ENCODE peak calls at places on chromosomes 11 and 22, in six cellular contexts. X is upper lobe of right lung, V is tibial artery, N is GM23338, O is uterus, Z is colonic mucosa. G is an unnamed sample. For H3K36me3, the result is how much of the 10 kb centered on the place peaks cover.

GRCh38 chr22:29245626-29246385 is 22.0 kb downstream of the RHBDD3 start:
- DNase-seq in X (peak), V (peak), N (peak), O (peak), Z (peak), G (peak)

GRCh38 chr22:28978158-28978557 is 83.5 kb downstream of the C22orf31 start:
- DNase-seq in X (no peak), V (no peak), N (no peak), O (peak), Z (no peak), G (peak)

GRCh38 chr11:34026432-34026831 is 25.1 kb upstream of the CAPRIN1 start:
- DNase-seq in X (no peak), V (no peak), N (no peak), O (no peak), Z (no peak), G (no peak)

GRCh38 chr22:36659762-36660509 is 43.6 kb downstream of the CACNG2 start:
- DNase-seq in X (peak), V (peak), N (no peak), O (peak), Z (peak), G (peak)

GRCh38 chr11:128422576-128423370 is 164.6 kb downstream of the ETS1 start:
- DNase-seq in X (no peak), V (no peak), N (no peak), O (no peak), Z (no peak), G (no peak)

GRCh38 chr11:44693654-44694119 is 33.1 kb upstream of the TSPAN18 start:
- DNase-seq in X (no peak), V (no peak), N (no peak), O (no peak), Z (no peak), G (no peak)

GRCh38 chr11:45470151-45471001 is 184.2 kb upstream of the SYT13 start:
- DNase-seq in X (no peak), V (no peak), N (no peak), O (peak), Z (no peak), G (no peak)

GRCh38 chr22:37370306-37370979 is 56.8 kb downstream of the ELFN2 start:
- DNase-seq in X (peak), V (peak), N (no peak), O (no peak), Z (peak), G (peak)

GRCh38 chr11:76054330-76054729 is 152.0 kb downstream of the WNT11 start:
- DNase-seq in X (no peak), V (no peak), N (no peak), O (no peak), Z (no peak), G (no peak)

GRCh38 chr11:95556342-95557151 is 233.0 kb downstream of the FAM76B start:
- DNase-seq in X (no peak), V (no peak), N (peak), O (no peak), Z (no peak), G (no peak)

GRCh38 chr11:65236194-65237059 is 25.3 kb upstream of the POLA2 start:
- DNase-seq in X (no peak), V (no peak), N (no peak), O (no peak), Z (no peak), G (no peak)

GRCh38 chr11:2434008-2434407 is 10.3 kb downstream of the TRPM5 start:
- DNase-seq in X (no peak), V (no peak), N (no peak), O (no peak), Z (no peak), G (no peak)

GRCh38 chr11:45270946-45271345 is 15.2 kb downstream of the SYT13 start:
- DNase-seq in X (no peak), V (no peak), N (no peak), O (no peak), Z (no peak), G (no peak)

GRCh38 chr11:74720596-74721478 is 10.4 kb downstream of the CHRDL2 start:
- DNase-seq in X (peak), V (peak), N (peak), O (peak), Z (peak), G (peak)

GRCh38 chr11:112162761-112163669 is 879 bp downstream of the IL18 start:
- DNase-seq in X (no peak), V (no peak), N (no peak), O (no peak), Z (no peak), G (no peak)
- H3K36me3 ChIP-seq in X (under half), V (under half), N (under half), O (under half), Z (under half), G (under half)

DNA sequence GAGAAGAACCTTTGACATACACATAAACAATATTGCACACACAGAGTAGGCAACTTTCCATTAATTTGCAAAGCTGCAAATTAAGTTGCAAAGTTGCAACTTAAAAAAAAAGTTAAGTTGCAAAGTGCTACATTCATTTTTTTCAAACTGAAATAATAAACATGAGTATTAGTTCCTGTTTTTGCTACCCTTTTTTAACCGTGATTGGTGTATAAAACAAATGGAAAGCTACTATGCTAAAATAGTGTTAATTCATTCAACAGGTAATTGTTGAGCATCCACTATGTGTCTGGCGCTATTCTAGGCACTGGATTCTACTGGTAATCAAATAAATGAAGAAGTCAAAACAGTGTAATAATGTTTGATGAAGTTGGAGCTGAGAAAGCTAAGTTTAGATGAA is 8.1 kb downstream of the ZFP91 start:
- DNase-seq in X (no peak), V (no peak), N (no peak), O (no peak), Z (no peak), G (no peak)
- H3K36me3 ChIP-seq in X (under half), V (under half), N (under half), O (under half), Z (under half), G (under half)

DNA sequence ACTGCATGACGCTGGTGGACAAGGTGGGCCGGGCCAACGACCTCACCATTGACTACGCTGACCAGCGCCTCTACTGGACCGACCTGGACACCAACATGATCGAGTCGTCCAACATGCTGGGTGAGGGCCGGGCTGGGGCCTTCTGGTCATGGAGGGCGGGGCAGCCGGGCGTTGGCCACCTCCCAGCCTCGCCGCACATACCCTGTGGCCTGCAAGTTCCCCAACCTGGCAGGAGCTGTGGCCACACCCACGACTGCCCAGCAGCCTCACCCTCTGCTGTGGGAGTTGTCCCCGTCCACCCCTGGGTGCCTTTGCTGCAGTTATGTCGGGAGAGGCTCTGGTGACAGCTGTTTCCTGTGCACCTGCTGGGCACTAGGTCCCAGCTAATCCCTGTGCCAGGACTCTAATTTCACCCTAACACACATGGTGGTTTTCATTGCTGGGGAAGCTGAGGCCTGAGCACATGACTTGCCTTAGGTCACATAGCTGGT is 49.0 kb upstream of the PPP6R3 start:
- DNase-seq in X (peak), V (no peak), N (no peak), O (no peak), Z (peak), G (no peak)
- H3K36me3 ChIP-seq in X (half or more), V (half or more), N (under half), O (under half), Z (under half), G (half or more)

DNA sequence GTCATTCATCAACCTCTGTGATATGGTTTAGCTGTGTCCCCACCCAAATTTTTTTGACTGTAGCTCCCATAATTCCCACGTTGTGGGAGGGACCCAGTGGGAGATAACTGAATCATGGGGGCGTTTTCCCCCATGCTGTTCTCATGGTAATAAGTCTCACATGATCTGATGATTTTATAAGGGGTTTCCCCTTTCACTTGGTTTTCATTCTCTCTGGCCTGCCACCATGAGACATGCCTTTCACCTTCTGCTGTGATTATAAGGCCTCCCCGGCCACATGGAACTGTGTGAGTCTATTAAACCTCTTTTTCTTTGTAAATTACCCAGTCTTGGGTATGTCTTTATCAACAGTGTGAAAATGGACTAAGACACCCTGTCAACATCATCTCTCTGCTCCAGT is 8.8 kb downstream of the CENATAC start:
- DNase-seq in X (no peak), V (no peak), N (no peak), O (no peak), Z (no peak), G (no peak)
- H3K36me3 ChIP-seq in X (half or more), V (under half), N (under half), O (under half), Z (under half), G (half or more)

GRCh38 chr11:22431074-22431473 is 92.9 kb downstream of the SLC17A6 start:
- DNase-seq in X (no peak), V (no peak), N (peak), O (no peak), Z (no peak), G (no peak)

GRCh38 chr11:22432331-22433065 is 94.3 kb downstream of the SLC17A6 start:
- DNase-seq in X (no peak), V (no peak), N (peak), O (peak), Z (no peak), G (peak)

GRCh38 chr11:22430286-22430685 is 92.1 kb downstream of the SLC17A6 start:
- DNase-seq in X (no peak), V (no peak), N (no peak), O (no peak), Z (no peak), G (no peak)

DNA sequence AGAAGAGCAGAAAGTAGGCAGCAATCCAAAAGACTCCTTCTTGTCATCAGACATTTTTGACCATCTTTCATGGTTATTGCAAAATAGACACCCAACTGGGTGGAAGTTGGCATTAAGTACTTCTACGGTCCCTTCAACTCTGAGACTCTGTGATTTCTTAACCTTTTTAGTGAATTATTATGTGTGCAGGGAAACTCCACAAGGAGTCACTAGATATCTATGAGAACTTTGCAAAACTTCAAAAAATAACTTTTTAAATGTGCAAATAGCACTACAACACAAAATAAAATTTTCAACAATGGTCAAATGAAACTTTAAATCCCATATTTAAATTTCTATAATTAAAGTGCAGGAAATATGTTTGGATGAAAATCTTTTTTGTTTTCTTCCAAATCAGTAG is 88.7 kb downstream of the SLC17A6 start:
- DNase-seq in X (no peak), V (no peak), N (no peak), O (no peak), Z (no peak), G (no peak)
- H3K36me3 ChIP-seq in X (under half), V (under half), N (under half), O (under half), Z (under half), G (under half)

GRCh38 chr11:123253223-123253622 is 58.2 kb upstream of the CLMP start:
- DNase-seq in X (no peak), V (no peak), N (peak), O (no peak), Z (no peak), G (no peak)
- H3K36me3 ChIP-seq in X (under half), V (under half), N (under half), O (under half), Z (under half), G (under half)

G was measured in right atrium auricular region.